ENCODE peak calls at places on chromosomes 2 and 18, in eight cellular contexts. One of them, this sample, is unnamed.

GRCh38 chr2:96763511-96764252 is 3.0 kb downstream of the CNNM4 start:
- DNase-seq in AG04450: no peak
- DNase-seq in omental fat pad: no peak
- DNase-seq in hepatocyte: peak; percentile 66
- DNase-seq in heart right ventricle: no peak
- DNase-seq in BE2C: no peak
- DNase-seq in esophagus squamous epithelium: no peak
- DNase-seq in CD4-positive, alpha-beta T cell: no peak
- DNase-seq in this sample: no peak

GRCh38 chr18:73551211-73551610 is 596.4 kb downstream of the FBXO15 start:
- DNase-seq in AG04450: no peak
- DNase-seq in omental fat pad: no peak
- DNase-seq in hepatocyte: no peak
- DNase-seq in heart right ventricle: no peak
- DNase-seq in BE2C: no peak
- DNase-seq in esophagus squamous epithelium: no peak
- DNase-seq in CD4-positive, alpha-beta T cell: no peak
- DNase-seq in this sample: no peak

GRCh38 chr2:53939656-53940055 is 31.1 kb downstream of the PSME4 start:
- DNase-seq in AG04450: no peak
- DNase-seq in omental fat pad: no peak
- DNase-seq in hepatocyte: no peak
- DNase-seq in heart right ventricle: no peak
- DNase-seq in BE2C: no peak
- DNase-seq in esophagus squamous epithelium: no peak
- DNase-seq in CD4-positive, alpha-beta T cell: no peak
- DNase-seq in this sample: no peak

GRCh38 chr2:199471443-199472057 is 13.8 kb upstream of the SATB2 start:
- DNase-seq in AG04450: no peak
- DNase-seq in omental fat pad: no peak
- DNase-seq in hepatocyte: peak; percentile 86
- DNase-seq in heart right ventricle: peak; percentile 64
- DNase-seq in BE2C: peak; percentile 85
- DNase-seq in esophagus squamous epithelium: no peak
- DNase-seq in CD4-positive, alpha-beta T cell: no peak
- DNase-seq in this sample: no peak

GRCh38 chr18:22219568-22220355 is 50.4 kb downstream of the GATA6 start:
- DNase-seq in AG04450: no peak
- DNase-seq in omental fat pad: no peak
- DNase-seq in hepatocyte: no peak
- DNase-seq in heart right ventricle: no peak
- DNase-seq in BE2C: no peak
- DNase-seq in esophagus squamous epithelium: no peak
- DNase-seq in CD4-positive, alpha-beta T cell: no peak
- DNase-seq in this sample: no peak

GRCh38 chr18:68542818-68543217 is 172.1 kb downstream of the TMX3 start:
- DNase-seq in AG04450: no peak
- DNase-seq in omental fat pad: no peak
- DNase-seq in hepatocyte: no peak
- DNase-seq in heart right ventricle: no peak
- DNase-seq in BE2C: no peak
- DNase-seq in esophagus squamous epithelium: no peak
- DNase-seq in CD4-positive, alpha-beta T cell: no peak
- DNase-seq in this sample: no peak

GRCh38 chr2:26492749-26493515 is 15.0 kb upstream of the OTOF start:
- DNase-seq in AG04450: no peak
- DNase-seq in omental fat pad: no peak
- DNase-seq in hepatocyte: no peak
- DNase-seq in heart right ventricle: no peak
- DNase-seq in BE2C: no peak
- DNase-seq in esophagus squamous epithelium: no peak
- DNase-seq in CD4-positive, alpha-beta T cell: no peak
- DNase-seq in this sample: peak; percentile 60

GRCh38 chr2:85914916-85915315 is 26.1 kb upstream of the ST3GAL5 start:
- DNase-seq in AG04450: no peak
- DNase-seq in omental fat pad: no peak
- DNase-seq in hepatocyte: no peak
- DNase-seq in heart right ventricle: no peak
- DNase-seq in BE2C: no peak
- DNase-seq in esophagus squamous epithelium: no peak
- DNase-seq in CD4-positive, alpha-beta T cell: no peak
- DNase-seq in this sample: no peak

GRCh38 chr2:37506407-37507068 is 162.1 kb downstream of the QPCT start:
- DNase-seq in AG04450: peak; percentile 6
- DNase-seq in omental fat pad: no peak
- DNase-seq in hepatocyte: peak; percentile 8
- DNase-seq in heart right ventricle: no peak
- DNase-seq in BE2C: peak; percentile 49
- DNase-seq in esophagus squamous epithelium: no peak
- DNase-seq in CD4-positive, alpha-beta T cell: no peak
- DNase-seq in this sample: no peak

GRCh38 chr18:22223263-22223960 is 54.0 kb downstream of the GATA6 start:
- DNase-seq in AG04450: peak; percentile 39
- DNase-seq in omental fat pad: peak; percentile 75
- DNase-seq in hepatocyte: peak; percentile 94
- DNase-seq in heart right ventricle: peak; percentile 69
- DNase-seq in BE2C: peak; percentile 34
- DNase-seq in esophagus squamous epithelium: no peak
- DNase-seq in CD4-positive, alpha-beta T cell: no peak
- DNase-seq in this sample: no peak

GRCh38 chr18:49911414-49911813 is 98.1 kb upstream of the ACAA2 start:
- DNase-seq in AG04450: no peak
- DNase-seq in omental fat pad: no peak
- DNase-seq in hepatocyte: peak; percentile 35
- DNase-seq in heart right ventricle: no peak
- DNase-seq in BE2C: no peak
- DNase-seq in esophagus squamous epithelium: no peak
- DNase-seq in CD4-positive, alpha-beta T cell: no peak
- DNase-seq in this sample: no peak

GRCh38 chr18:2518473-2518872 is 52.8 kb downstream of the METTL4 start:
- DNase-seq in AG04450: no peak
- DNase-seq in omental fat pad: no peak
- DNase-seq in hepatocyte: peak; percentile 29
- DNase-seq in heart right ventricle: no peak
- DNase-seq in BE2C: no peak
- DNase-seq in esophagus squamous epithelium: no peak
- DNase-seq in CD4-positive, alpha-beta T cell: no peak
- DNase-seq in this sample: no peak

GRCh38 chr2:162091325-162092007 is 17.5 kb upstream of the DPP4 start:
- DNase-seq in AG04450: no peak
- DNase-seq in omental fat pad: no peak
- DNase-seq in hepatocyte: peak; percentile 76
- DNase-seq in heart right ventricle: no peak
- DNase-seq in BE2C: no peak
- DNase-seq in esophagus squamous epithelium: no peak
- DNase-seq in CD4-positive, alpha-beta T cell: no peak
- DNase-seq in this sample: no peak

GRCh38 chr2:168607992-168608391 is 151.9 kb downstream of the CERS6 start:
- DNase-seq in AG04450: no peak
- DNase-seq in omental fat pad: no peak
- DNase-seq in hepatocyte: no peak
- DNase-seq in heart right ventricle: no peak
- DNase-seq in BE2C: no peak
- DNase-seq in esophagus squamous epithelium: no peak
- DNase-seq in CD4-positive, alpha-beta T cell: no peak
- DNase-seq in this sample: no peak

GRCh38 chr2:176072951-176073904 is 10.5 kb downstream of the EVX2 start:
- DNase-seq in AG04450: no peak
- DNase-seq in omental fat pad: no peak
- DNase-seq in hepatocyte: no peak
- DNase-seq in heart right ventricle: no peak
- DNase-seq in BE2C: no peak
- DNase-seq in esophagus squamous epithelium: no peak
- DNase-seq in CD4-positive, alpha-beta T cell: no peak
- DNase-seq in this sample: no peak

GRCh38 chr2:176074919-176075425 is 8.8 kb downstream of the EVX2 start:
- DNase-seq in AG04450: no peak
- DNase-seq in omental fat pad: no peak
- DNase-seq in hepatocyte: no peak
- DNase-seq in heart right ventricle: no peak
- DNase-seq in BE2C: no peak
- DNase-seq in esophagus squamous epithelium: no peak
- DNase-seq in CD4-positive, alpha-beta T cell: no peak
- DNase-seq in this sample: no peak

GRCh38 chr2:176072292-176072669 is 11.5 kb downstream of the EVX2 start:
- DNase-seq in AG04450: no peak
- DNase-seq in omental fat pad: no peak
- DNase-seq in hepatocyte: no peak
- DNase-seq in heart right ventricle: no peak
- DNase-seq in BE2C: no peak
- DNase-seq in esophagus squamous epithelium: no peak
- DNase-seq in CD4-positive, alpha-beta T cell: no peak
- DNase-seq in this sample: no peak

GRCh38 chr2:176068037-176068832 is 15.5 kb downstream of the EVX2 start:
- DNase-seq in AG04450: no peak
- DNase-seq in omental fat pad: no peak
- DNase-seq in hepatocyte: no peak
- DNase-seq in heart right ventricle: no peak
- DNase-seq in BE2C: no peak
- DNase-seq in esophagus squamous epithelium: no peak
- DNase-seq in CD4-positive, alpha-beta T cell: no peak
- DNase-seq in this sample: no peak

DNA sequence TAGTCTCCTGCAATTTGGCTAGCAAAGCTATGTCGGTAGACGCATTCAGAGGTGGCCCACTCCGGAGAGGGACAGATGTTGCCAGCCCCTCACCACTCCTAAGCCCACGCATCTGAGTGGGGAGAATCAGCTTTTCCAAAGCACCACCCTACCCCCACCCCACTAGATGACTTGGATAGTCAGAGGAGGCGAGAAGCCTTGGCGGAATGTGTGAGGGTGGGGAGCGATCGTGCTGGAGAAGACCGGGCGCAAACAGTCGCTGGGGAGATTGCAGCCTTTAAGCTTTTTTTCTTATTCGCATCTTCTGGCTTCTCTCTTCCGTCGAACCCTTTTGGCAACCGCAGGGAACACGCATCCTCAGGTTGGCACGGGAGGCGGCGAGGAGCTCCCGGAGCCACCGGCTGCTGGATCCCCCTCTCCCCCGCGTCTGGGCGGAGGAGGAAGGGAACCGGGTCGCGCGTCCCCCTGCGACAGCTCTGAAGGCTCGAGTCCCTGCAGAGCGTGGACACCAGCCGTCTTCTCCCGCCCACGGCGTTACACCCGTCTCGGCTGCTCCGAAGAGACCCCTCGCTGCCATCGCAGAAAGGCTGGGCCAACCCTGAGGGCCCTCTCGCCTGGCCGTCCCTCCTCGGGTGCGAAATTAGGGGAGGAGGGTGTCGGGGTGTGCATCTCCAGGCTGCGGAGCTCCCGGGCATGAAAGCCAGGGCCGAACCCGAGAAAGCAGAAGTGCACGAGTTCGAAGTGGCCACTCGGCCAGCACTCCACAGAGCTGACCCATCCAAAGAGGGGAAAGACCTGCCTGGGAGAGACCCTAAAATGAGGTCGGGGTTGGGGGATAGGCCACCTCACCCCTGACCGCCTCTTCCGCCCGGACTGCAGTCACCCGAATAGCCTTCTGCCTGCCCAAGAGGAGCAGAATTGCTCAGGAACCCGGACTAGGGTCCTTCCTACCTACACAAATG is 12.2 kb downstream of the EVX2 start:
- DNase-seq in AG04450: no peak
- DNase-seq in omental fat pad: no peak
- DNase-seq in hepatocyte: no peak
- DNase-seq in heart right ventricle: no peak
- DNase-seq in BE2C: no peak
- DNase-seq in esophagus squamous epithelium: no peak
- DNase-seq in CD4-positive, alpha-beta T cell: no peak
- DNase-seq in this sample: no peak
- TF ChIP-seq CTCF in AG04450: no peak
- TF ChIP-seq CTCF in omental fat pad: no peak
- TF ChIP-seq CTCF in hepatocyte: no peak
- TF ChIP-seq CTCF in heart right ventricle: no peak
- TF ChIP-seq CTCF in BE2C: no peak
- TF ChIP-seq CTCF in esophagus squamous epithelium: no peak
- TF ChIP-seq CTCF in CD4-positive, alpha-beta T cell: no peak
- TF ChIP-seq CTCF in this sample: no peak

DNA sequence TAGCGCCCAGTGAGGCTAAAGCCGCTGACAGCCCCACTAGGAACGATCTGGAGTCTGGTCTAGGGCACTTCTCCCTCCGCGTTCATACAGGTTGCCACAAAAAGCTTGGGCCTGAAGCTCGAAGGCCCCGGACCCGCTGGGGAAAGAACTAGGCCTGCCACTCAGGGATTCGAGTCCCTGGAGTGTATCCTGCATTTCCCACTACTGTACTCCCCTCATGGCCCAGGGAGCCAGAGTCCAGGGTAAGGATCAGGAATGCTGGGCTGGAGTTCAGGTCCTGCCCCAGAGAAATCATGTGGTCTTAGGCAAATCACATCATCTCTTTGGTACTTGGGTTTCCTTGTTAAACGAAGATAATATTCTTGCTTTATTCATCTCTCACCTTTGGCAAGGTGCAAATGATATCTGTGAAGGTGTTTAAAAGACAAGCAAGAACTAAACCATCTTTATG is 1.4 kb upstream of the ZFP36L2 start:
- DNase-seq in AG04450: no peak
- DNase-seq in omental fat pad: no peak
- DNase-seq in hepatocyte: no peak
- DNase-seq in heart right ventricle: no peak
- DNase-seq in BE2C: no peak
- DNase-seq in esophagus squamous epithelium: no peak
- DNase-seq in CD4-positive, alpha-beta T cell: no peak
- DNase-seq in this sample: no peak
- TF ChIP-seq CTCF in AG04450: peak; percentile 37
- TF ChIP-seq CTCF in omental fat pad: no peak
- TF ChIP-seq CTCF in hepatocyte: no peak
- TF ChIP-seq CTCF in heart right ventricle: peak; percentile 68
- TF ChIP-seq CTCF in BE2C: peak; percentile 31
- TF ChIP-seq CTCF in esophagus squamous epithelium: no peak
- TF ChIP-seq CTCF in CD4-positive, alpha-beta T cell: no peak
- TF ChIP-seq CTCF in this sample: no peak

GRCh38 chr2:106336108-106336507 is 132.1 kb downstream of the RGPD3 start:
- DNase-seq in AG04450: no peak
- DNase-seq in omental fat pad: no peak
- DNase-seq in hepatocyte: no peak
- DNase-seq in heart right ventricle: no peak
- DNase-seq in BE2C: no peak
- DNase-seq in esophagus squamous epithelium: no peak
- DNase-seq in CD4-positive, alpha-beta T cell: no peak
- DNase-seq in this sample: no peak
- TF ChIP-seq CTCF in AG04450: no peak
- TF ChIP-seq CTCF in omental fat pad: no peak
- TF ChIP-seq CTCF in hepatocyte: no peak
- TF ChIP-seq CTCF in heart right ventricle: no peak
- TF ChIP-seq CTCF in BE2C: no peak
- TF ChIP-seq CTCF in esophagus squamous epithelium: no peak
- TF ChIP-seq CTCF in CD4-positive, alpha-beta T cell: no peak
- TF ChIP-seq CTCF in this sample: no peak

GRCh38 chr2:219140726-219141125 is 19.9 kb downstream of the NHEJ1 start:
- DNase-seq in AG04450: no peak
- DNase-seq in omental fat pad: no peak
- DNase-seq in hepatocyte: no peak
- DNase-seq in heart right ventricle: no peak
- DNase-seq in BE2C: no peak
- DNase-seq in esophagus squamous epithelium: no peak
- DNase-seq in CD4-positive, alpha-beta T cell: no peak
- DNase-seq in this sample: no peak

DNA sequence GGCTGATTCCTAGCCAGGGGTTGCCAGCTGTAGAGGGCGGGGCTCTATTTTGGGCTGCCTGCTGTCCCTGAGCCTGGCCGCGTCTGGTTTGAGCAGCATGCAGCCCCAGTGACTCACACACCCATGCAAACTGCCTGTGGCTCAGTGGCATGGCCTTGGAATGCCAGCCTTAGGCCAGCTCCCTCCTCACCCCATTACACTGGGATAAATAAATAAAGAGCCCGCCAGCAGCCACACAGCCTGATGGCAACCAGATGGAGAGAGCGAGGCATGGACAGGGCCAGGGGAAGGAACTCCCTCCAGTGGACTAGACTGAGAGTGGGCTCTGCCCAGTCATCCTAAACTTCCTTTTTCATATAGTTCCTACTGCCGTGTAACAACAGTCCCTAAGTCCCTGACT is 18.3 kb downstream of the NHEJ1 start:
- DNase-seq in AG04450: peak; percentile 32
- DNase-seq in omental fat pad: no peak
- DNase-seq in hepatocyte: no peak
- DNase-seq in heart right ventricle: no peak
- DNase-seq in BE2C: no peak
- DNase-seq in esophagus squamous epithelium: no peak
- DNase-seq in CD4-positive, alpha-beta T cell: no peak
- DNase-seq in this sample: peak; percentile 93
- TF ChIP-seq CTCF in AG04450: peak; percentile 35
- TF ChIP-seq CTCF in omental fat pad: no peak
- TF ChIP-seq CTCF in hepatocyte: no peak
- TF ChIP-seq CTCF in heart right ventricle: no peak
- TF ChIP-seq CTCF in BE2C: peak; percentile 3
- TF ChIP-seq CTCF in esophagus squamous epithelium: no peak
- TF ChIP-seq CTCF in CD4-positive, alpha-beta T cell: no peak
- TF ChIP-seq CTCF in this sample: peak; percentile 72

This sample was measured in chondrocyte.